ENCODE peak calls at places on chromosomes 2 and 18, in seven cellular contexts. A, E, I, V, X, W and J are unnamed samples.

GRCh38 chr2:148014616-148015015 is 5.9 kb downstream of the ORC4 start:
- DNase-seq in W (no peak), V (no peak), I (no peak), E (no peak), X (no peak), A (no peak), J (no peak)

GRCh38 chr2:86286518-86286917 is 50.9 kb downstream of the REEP1 start:
- DNase-seq in X (no peak), V (no peak), W (no peak), I (no peak), A (no peak), E (no peak), J (no peak)

GRCh38 chr2:217654173-217654572 is 348.6 kb downstream of the TNS1 start:
- DNase-seq in X (no peak), V (no peak), E (no peak), I (no peak), A (no peak), W (no peak), J (no peak)

GRCh38 chr18:55780591-55781071 is 192.6 kb upstream of the TCF4 start:
- DNase-seq in I (peak; percentile 40), V (peak; percentile 38), A (no peak), E (no peak), X (no peak), W (no peak), J (peak; percentile 39)

GRCh38 chr2:215921884-215922283 is 91.5 kb downstream of the MREG start:
- DNase-seq in A (no peak), E (peak; percentile 60), W (peak; percentile 86), X (peak; percentile 16), I (peak; percentile 88), V (peak; percentile 90), J (peak; percentile 94)

GRCh38 chr2:151762694-151763093 is 28.4 kb upstream of the NEB start:
- DNase-seq in I (no peak), V (peak; percentile 32), W (no peak), A (no peak), X (no peak), E (no peak), J (no peak)

GRCh38 chr18:77650799-77651385 is 401.2 kb downstream of the GALR1 start:
- DNase-seq in V (peak; percentile 17), E (peak; percentile 76), X (no peak), W (peak; percentile 15), A (peak; percentile 89), I (peak; percentile 66), J (peak; percentile 36)

GRCh38 chr2:128638741-128639477 is 320.2 kb upstream of the HS6ST1 start:
- DNase-seq in X (no peak), W (no peak), A (peak; percentile 48), V (no peak), I (no peak), E (no peak), J (peak; percentile 81)

GRCh38 chr2:54503192-54503591 is 47.1 kb downstream of the SPTBN1 start:
- DNase-seq in V (no peak), A (no peak), E (peak; percentile 75), I (peak; percentile 64), W (peak; percentile 45), X (no peak), J (no peak)

GRCh38 chr2:119416299-119416923 is 15.2 kb upstream of the TMEM37 start:
- DNase-seq in I (no peak), W (no peak), V (no peak), E (no peak), X (no peak), A (no peak), J (no peak)

GRCh38 chr2:68281988-68282387 is 29.7 kb upstream of the PPP3R1 start:
- DNase-seq in A (no peak), V (no peak), X (no peak), E (no peak), I (no peak), W (no peak), J (no peak)

GRCh38 chr2:190379249-190379964 is 28.7 kb upstream of the MFSD6 start:
- DNase-seq in X (no peak), V (peak; percentile 67), A (no peak), I (peak; percentile 62), E (no peak), W (no peak), J (peak; percentile 59)

DNA sequence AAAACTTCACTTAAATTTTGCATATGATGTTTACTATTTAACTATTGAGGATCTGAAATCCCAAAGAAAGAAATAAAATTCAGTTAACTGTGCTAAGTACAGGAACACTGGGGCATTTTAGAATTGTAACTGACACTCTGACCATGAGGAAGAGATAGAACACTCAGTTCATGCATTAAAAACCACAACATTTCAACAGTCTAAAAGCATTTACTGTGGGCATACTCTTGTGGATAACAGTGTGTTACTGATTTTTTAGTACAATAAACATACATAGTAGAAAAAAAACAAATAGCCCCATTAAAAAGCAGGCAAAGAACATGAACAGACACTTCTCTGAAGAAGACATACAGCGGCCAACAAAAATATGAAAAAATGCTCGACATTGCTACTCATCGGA is 1122.7 kb upstream of the PIK3C3 start:
- DNase-seq in W (peak; percentile 9), V (no peak), A (no peak), E (no peak), X (no peak), I (peak; percentile 33), J (peak; percentile 31)
- H3K4me3 ChIP-seq in W (no peak overlapping the region), V (no peak overlapping the region), A (no peak overlapping the region), E (no peak overlapping the region), X (no peak overlapping the region), I (no peak overlapping the region), J (no peak overlapping the region)

GRCh38 chr18:49784427-49785185 is 28.7 kb downstream of the ACAA2 start:
- DNase-seq in E (no peak), V (peak; percentile 54), I (no peak), X (no peak), A (no peak), W (peak; percentile 20), J (peak; percentile 13)
- TF ChIP-seq CTCF in E (peak; percentile 17), V (peak; percentile 31), I (peak; percentile 34), X (peak; percentile 18), A (no peak), W (peak; percentile 40), J (peak; percentile 21)

DNA sequence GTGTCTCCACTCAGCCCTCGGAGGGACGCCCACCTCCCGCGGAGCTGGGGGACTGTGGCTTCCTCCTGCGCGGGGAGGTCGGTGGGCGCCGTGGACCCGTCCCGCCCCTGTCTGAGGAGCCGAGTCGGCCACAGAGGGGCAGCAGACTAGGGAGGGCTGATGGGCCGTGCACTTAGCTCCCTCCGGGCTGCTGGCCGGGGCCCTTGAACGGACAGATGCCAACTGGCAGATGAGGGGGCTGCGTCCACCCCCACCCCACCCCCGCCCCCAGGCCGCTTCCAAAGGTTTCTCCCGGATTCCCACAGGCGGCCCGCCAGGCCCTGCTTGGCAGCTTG is 10.4 kb upstream of the UBE2F start:
- DNase-seq in V (no peak), A (no peak), X (no peak), E (no peak), W (no peak), I (peak; percentile 10), J (no peak)
- H3K4me3 ChIP-seq in V (no peak overlapping the region), A (no peak overlapping the region), X (no peak overlapping the region), E (peak overlapping the region; percentile 23), W (peak overlapping the region; percentile 18), I (peak overlapping the region; percentile 9), J (no peak overlapping the region)

DNA sequence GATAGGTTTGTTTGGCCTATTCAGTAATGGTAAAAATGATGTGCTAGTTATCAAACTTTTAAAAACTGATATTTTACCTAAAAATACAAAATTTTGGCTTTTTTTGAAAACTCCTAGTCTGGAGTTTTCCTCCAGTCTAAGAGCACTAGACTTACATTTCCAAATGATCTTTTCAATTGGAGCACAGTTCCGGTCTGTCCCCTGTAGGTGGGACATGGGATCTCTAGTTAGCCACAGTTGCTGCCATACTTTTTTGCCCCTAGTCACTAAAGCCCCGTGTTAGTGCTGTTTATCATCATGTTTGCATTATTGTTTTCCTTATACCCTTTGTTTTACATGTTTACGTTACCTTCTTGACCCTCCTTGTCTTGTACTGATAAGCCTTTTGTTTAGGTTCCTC is 52.4 kb downstream of the RELCH start:
- DNase-seq in E (no peak), X (no peak), A (no peak), I (no peak), V (no peak), W (no peak), J (no peak)
- TF ChIP-seq CTCF in E (no peak), X (no peak), A (no peak), I (no peak), V (peak; percentile 11), W (no peak), J (no peak)

DNA sequence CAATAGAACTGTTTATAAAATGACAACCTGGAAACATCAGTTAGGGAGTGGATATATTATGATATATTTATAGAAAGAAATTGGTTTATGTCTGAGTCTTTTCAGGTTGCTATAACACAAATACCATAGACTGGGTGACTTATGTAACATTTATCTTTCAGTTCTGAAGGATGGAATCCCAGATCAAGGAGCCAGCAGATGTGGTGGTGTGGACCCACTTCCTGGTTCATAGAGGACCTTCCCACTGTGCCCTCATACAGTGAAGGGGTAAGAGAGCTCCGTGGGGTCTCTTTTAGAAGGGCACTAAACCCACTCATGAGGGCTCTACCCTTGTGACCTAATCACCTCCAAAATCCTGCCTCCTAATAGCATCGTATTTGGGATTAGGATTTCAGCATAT is 86.7 kb downstream of the BCL2 start:
- DNase-seq in W (no peak), V (no peak), E (no peak), I (no peak), A (no peak), X (no peak), J (no peak)
- H3K4me3 ChIP-seq in W (no peak overlapping the region), V (no peak overlapping the region), E (no peak overlapping the region), I (no peak overlapping the region), A (no peak overlapping the region), X (no peak overlapping the region), J (no peak overlapping the region)

DNA sequence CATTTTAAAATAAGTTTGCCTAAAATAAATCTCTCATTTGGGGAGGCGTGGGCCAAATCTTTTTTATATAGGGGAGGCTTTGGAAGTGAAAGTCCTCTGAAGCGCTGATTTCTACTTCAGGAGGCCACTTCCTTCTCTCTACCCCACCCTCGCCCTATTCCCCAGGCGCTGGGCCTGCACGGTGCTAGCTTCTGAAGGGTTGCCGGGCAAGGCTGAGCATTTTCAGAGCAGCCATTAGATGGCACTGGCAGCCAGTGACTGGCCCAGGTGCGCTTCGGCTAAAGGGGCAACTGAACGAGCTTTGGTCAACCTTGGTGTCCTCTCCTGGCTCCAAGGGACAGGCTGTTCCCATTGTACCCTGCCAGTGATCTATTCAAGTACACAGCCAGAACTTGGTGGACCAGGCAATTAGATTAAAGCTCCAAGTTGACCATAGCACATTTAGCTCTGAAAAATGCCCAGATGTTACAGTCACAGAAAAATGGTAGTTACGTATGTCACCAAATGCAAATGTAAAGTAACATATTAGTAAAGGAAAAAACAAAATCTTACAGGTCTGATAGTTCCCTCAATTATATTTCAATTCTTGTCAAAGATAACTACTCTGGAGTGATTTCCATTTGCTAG is 2.3 kb downstream of the POMC start:
- DNase-seq in X (peak; percentile 35), I (peak; percentile 5), W (no peak), A (peak; percentile 92), E (peak; percentile 59), V (no peak), J (no peak)
- TF ChIP-seq CTCF in X (peak; percentile 61), I (no peak), W (no peak), A (peak; percentile 41), E (peak; percentile 59), V (no peak), J (peak; percentile 36)